ENCODE peak calls at places on chromosomes 4 and X, in six cellular contexts. U is ovary, Z is GM12865, G is kidney epithelial cell, X is activated B cell treated with CpG ODN at 0.5 μM for 24 hours, F is GM20000. Y is an unnamed sample.

GRCh38 chrX:39848243-39848642 is 249.5 kb downstream of the BCOR start:
- DNase-seq in U (no peak), Z (no peak), G (no peak), X (no peak), F (no peak), Y (no peak)

GRCh38 chrX:69097451-69098236 is 67.6 kb downstream of the PJA1 start:
- DNase-seq in U (no peak), Z (no peak), G (no peak), X (no peak), F (no peak), Y (no peak)

GRCh38 chrX:44080083-44080482 is 106.9 kb upstream of the NDP start:
- DNase-seq in U (no peak), Z (no peak), G (no peak), X (no peak), F (no peak), Y (no peak)

GRCh38 chr4:85084371-85085170 is 118.1 kb upstream of the WDFY3 start:
- DNase-seq in U (no peak), Z (peak), G (peak), X (no peak), F (peak), Y (peak)

GRCh38 chrX:64842492-64842891 is 133.8 kb downstream of the ZC4H2 start:
- DNase-seq in U (no peak), Z (peak), G (no peak), X (no peak), F (no peak), Y (no peak)

GRCh38 chr4:47143261-47143660 is 111.9 kb downstream of the GABRB1 start:
- DNase-seq in U (no peak), Z (no peak), G (no peak), X (no peak), F (no peak), Y (no peak)

GRCh38 chr4:109184421-109184956 is 118.0 kb downstream of the COL25A1 start:
- DNase-seq in U (no peak), Z (no peak), G (no peak), X (no peak), F (no peak), Y (no peak)

GRCh38 chr4:129379429-129379828 is 283.5 kb downstream of the C4orf33 start:
- DNase-seq in U (no peak), Z (no peak), G (no peak), X (no peak), F (no peak), Y (no peak)

GRCh38 chr4:94532016-94532789 is 80.5 kb downstream of the PDLIM5 start:
- DNase-seq in U (no peak), Z (no peak), G (no peak), X (no peak), F (no peak), Y (no peak)

GRCh38 chrX:155993421-155993820 is 4.1 kb upstream of the IL9R start:
- DNase-seq in U (no peak), Z (no peak), G (no peak), X (no peak), F (no peak), Y (no peak)

GRCh38 chrX:22662776-22663175 is 337.0 kb upstream of the DDX53 start:
- DNase-seq in U (no peak), Z (no peak), G (no peak), X (no peak), F (no peak), Y (no peak)

GRCh38 chr4:30718021-30718888 is 1.9 kb upstream of the PCDH7 start:
- DNase-seq in U (peak), Z (no peak), G (no peak), X (no peak), F (peak), Y (peak)

GRCh38 chr4:38911257-38911656 is 43.7 kb downstream of the FAM114A1 start:
- DNase-seq in U (no peak), Z (no peak), G (no peak), X (no peak), F (no peak), Y (no peak)

GRCh38 chrX:23773601-23774175 is 9.3 kb upstream of the SAT1 start:
- DNase-seq in U (no peak), Z (peak), G (no peak), X (no peak), F (peak), Y (peak)

GRCh38 chrX:144840616-144841015 is 406.7 kb upstream of the SPANXN1 start:
- DNase-seq in U (no peak), Z (no peak), G (no peak), X (no peak), F (no peak), Y (no peak)

GRCh38 chr4:95155759-95156451 is 392.9 kb downstream of the UNC5C start:
- DNase-seq in U (no peak), Z (peak), G (peak), X (no peak), F (peak), Y (peak)

GRCh38 chrX:44898411-44899221 is 25.6 kb downstream of the KDM6A start:
- DNase-seq in U (no peak), Z (peak), G (no peak), X (no peak), F (no peak), Y (no peak)

GRCh38 chr4:138259296-138259695 is 17.1 kb upstream of the SLC7A11 start:
- DNase-seq in U (no peak), Z (no peak), G (no peak), X (no peak), F (no peak), Y (no peak)

GRCh38 chr4:18844726-18845125 is 823.2 kb upstream of the LCORL start:
- DNase-seq in U (no peak), Z (no peak), G (peak), X (no peak), F (no peak), Y (no peak)

GRCh38 chrX:2608638-2609430 is 82.3 kb upstream of the CD99 start:
- DNase-seq in U (peak), Z (peak), G (peak), X (peak), F (peak), Y (peak)

GRCh38 chr4:168273838-168274237 is 44.7 kb downstream of the DDX60 start:
- DNase-seq in U (no peak), Z (no peak), G (no peak), X (no peak), F (no peak), Y (no peak)

GRCh38 chrX:69024931-69025330 is 140.3 kb downstream of the PJA1 start:
- DNase-seq in U (peak), Z (no peak), G (no peak), X (no peak), F (no peak), Y (no peak)

GRCh38 chr4:26325191-26325590 is 4.4 kb downstream of the RBPJ start:
- DNase-seq in U (no peak), Z (peak), G (no peak), X (no peak), F (peak), Y (no peak)
- TF ChIP-seq CTCF in U (no peak), Z (peak), G (peak), X (no peak), F (peak), Y (peak)

DNA sequence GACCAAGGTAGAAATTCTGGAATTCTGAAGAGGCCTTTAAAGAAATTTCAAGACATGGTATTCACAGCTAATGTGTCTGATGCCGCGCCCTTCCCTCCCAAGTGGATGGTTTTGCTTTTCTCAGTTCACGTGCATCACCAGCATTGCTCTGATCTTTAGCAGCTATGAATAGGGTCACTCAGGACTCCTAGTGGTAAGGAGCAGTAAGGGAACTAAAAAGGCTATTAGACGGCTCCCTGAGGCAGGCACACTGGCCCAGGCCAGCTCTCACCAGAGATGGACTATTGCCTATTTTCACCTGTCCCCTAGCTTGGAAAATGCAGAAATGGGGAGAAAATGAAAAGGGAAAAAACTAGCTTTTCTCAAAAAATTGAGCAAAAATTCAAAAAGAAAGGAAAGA is 447.5 kb upstream of the RASGEF1B start:
- DNase-seq in U (no peak), Z (peak), G (no peak), X (no peak), F (no peak), Y (no peak)
- TF ChIP-seq CTCF in U (no peak), Z (peak), G (peak), X (no peak), F (peak), Y (peak)

DNA sequence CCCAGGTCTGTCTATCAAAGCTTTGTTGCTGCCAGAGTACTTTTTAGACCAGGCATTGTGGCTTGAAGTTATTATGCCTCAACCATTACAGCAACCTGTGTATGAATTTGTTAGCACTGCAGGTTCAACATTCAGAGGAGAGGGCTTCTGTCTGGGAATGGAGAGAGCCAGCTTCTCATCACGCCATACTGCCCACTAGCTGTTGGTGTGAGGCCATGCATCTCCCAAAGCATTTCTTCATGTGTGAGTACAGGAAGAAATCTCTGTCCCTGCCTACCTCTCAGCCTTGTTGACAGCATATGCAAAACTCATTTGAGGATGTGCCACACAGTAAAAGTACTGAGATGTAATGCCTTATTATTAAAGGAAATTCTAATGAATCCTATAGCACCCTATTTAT is 76.9 kb upstream of the PPARGC1A start:
- DNase-seq in U (no peak), Z (no peak), G (no peak), X (no peak), F (no peak), Y (no peak)
- TF ChIP-seq CTCF in U (no peak), Z (peak), G (peak), X (no peak), F (peak), Y (peak)

GRCh38 chrX:142804085-142804484 is 221.6 kb upstream of the SPANXN4 start:
- DNase-seq in U (no peak), Z (peak), G (no peak), X (no peak), F (no peak), Y (no peak)
- TF ChIP-seq CTCF in U (no peak), Z (peak), G (no peak), X (no peak), F (no peak), Y (peak)

DNA sequence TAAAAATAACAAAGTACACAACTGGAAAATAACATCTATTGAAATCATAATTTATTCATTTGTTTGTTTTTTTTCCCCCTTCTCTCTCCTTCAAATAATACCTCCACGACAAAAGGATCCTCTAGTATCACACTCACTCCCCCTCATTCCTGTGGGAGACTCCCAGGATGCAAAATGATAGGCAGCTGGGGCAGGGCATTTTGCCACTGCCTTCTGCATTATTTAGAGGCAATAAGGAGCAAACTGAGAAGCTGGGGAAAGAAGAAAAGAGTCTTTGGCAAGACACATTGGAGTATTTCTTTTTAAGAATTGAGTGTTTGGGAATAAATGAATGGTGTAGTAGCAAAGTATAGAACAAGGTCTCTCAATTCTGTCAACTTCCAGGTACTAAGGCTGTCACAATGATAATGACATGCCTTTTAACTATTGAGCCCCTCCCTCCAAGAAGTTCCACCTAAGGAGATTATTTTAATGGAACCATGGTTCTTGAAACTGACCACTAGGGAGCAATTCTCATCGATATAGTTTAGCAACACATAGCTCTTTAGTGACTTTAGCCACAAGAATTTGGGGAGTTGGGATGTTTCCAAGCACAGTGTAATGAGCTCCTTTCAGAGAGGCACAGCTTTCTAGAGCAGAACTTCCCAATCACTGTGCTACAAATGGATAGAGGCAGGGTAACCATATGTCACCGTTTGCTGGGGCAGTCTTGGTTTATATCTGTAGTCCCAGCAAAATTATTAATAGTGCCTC is 303.3 kb downstream of the FRMPD4 start:
- DNase-seq in U (no peak), Z (no peak), G (no peak), X (no peak), F (no peak), Y (no peak)
- TF ChIP-seq CTCF in U (no peak), Z (no peak), G (peak), X (no peak), F (no peak), Y (no peak)

GRCh38 chr4:67344594-67345380 is 200.5 kb downstream of the CENPC start:
- DNase-seq in U (no peak), Z (no peak), G (no peak), X (no peak), F (no peak), Y (no peak)

GRCh38 chr4:67343162-67343561 is 202.1 kb downstream of the CENPC start:
- DNase-seq in U (no peak), Z (no peak), G (no peak), X (no peak), F (no peak), Y (no peak)

DNA sequence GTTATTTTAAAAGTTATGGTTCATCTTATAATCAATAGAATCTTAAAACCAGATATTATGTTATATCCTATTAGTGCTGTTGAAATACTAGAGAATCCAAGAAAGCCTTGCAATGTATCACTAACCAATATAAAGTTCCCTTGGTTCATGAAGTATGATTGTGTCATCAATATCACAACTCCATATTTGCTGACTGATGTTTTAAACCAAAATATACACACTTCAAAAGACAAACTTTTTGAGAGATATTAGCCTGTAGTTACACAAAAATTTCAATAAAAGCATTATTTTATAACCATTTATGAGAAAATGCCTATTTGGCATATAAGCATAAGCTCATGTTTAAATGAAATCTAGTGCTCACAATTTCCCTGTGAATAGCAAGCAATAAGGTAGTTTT is 198.6 kb downstream of the CENPC start:
- DNase-seq in U (no peak), Z (no peak), G (no peak), X (no peak), F (no peak), Y (no peak)
- TF ChIP-seq CTCF in U (no peak), Z (no peak), G (no peak), X (no peak), F (no peak), Y (no peak)

GRCh38 chr4:145180298-145181090 is at the start of gene OTUD4:
- DNase-seq in U (peak), Z (peak), G (peak), X (peak), F (peak), Y (peak)
- TF ChIP-seq CTCF in U (no peak), Z (peak), G (peak), X (no peak), F (no peak), Y (peak)

GRCh38 chrX:125132274-125132673 is 187.4 kb upstream of the TEX13C start:
- DNase-seq in U (no peak), Z (peak), G (no peak), X (no peak), F (no peak), Y (peak)

DNA sequence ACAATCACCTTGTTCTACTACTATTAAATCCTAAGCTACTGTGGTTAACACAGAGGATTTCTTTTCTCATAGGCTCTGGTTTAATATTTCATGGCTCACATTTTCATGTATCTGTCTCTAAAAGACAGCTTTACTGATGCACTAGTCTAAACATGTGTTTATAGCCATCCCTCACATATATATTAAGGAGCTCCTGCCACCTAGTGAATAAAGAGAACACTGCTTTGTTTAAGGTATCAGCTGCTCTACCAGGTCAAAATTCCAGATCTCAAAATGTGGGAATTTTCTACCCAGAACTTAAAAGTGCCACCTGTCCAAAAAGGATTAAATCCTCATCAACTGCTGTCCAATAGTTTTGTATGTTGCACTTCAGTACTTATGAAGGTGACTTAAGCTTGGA is 188.5 kb upstream of the TEX13C start:
- DNase-seq in U (no peak), Z (no peak), G (no peak), X (no peak), F (no peak), Y (no peak)
- TF ChIP-seq CTCF in U (no peak), Z (peak), G (peak), X (no peak), F (no peak), Y (peak)

GRCh38 chrX:88424071-88424470 is 323.0 kb upstream of the CPXCR1 start:
- DNase-seq in U (no peak), Z (no peak), G (no peak), X (no peak), F (no peak), Y (no peak)

GRCh38 chrX:88424541-88424940 is 322.5 kb upstream of the CPXCR1 start:
- DNase-seq in U (no peak), Z (no peak), G (no peak), X (no peak), F (no peak), Y (no peak)

DNA sequence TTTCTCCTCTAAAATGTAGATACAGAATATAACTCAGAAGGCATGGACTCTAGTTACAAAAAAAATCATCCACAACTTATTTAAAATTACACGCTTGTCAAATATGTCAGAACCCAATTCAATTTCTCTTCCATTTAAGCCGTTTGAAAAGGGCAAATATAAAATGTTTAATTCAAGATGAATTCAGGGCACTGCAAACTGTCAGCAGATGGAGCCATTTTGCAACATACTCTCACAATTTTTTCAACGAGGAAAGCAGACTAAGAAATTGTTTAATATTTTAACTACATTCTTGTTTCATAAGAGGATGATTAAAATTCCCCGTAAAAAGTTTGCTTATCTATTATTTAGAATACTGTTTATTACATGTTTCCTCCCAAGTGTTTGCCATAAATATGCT is 321.3 kb upstream of the CPXCR1 start:
- DNase-seq in U (no peak), Z (no peak), G (no peak), X (no peak), F (no peak), Y (no peak)
- TF ChIP-seq CTCF in U (no peak), Z (no peak), G (no peak), X (no peak), F (no peak), Y (no peak)